ENCODE peak calls at places on chromosomes 4 and X, in four cellular contexts. B is mesendoderm, Q is heart left ventricle, S is Calu3. W is an unnamed sample.

GRCh38 chr4:157897971-157898370 is 274.9 kb downstream of the GASK1B start:
- DNase-seq in B (no peak), Q (no peak), S (no peak), W (no peak)

GRCh38 chrX:130084651-130085237 is 25.6 kb downstream of the ELF4 start:
- DNase-seq in B (no peak), Q (no peak), S (no peak), W (no peak)

GRCh38 chrX:72121381-72121780 is 10.3 kb downstream of the RTL5 start:
- DNase-seq in B (no peak), Q (peak; percentile 72), S (no peak), W (no peak)

GRCh38 chr4:40688446-40689095 is 58.9 kb upstream of the RBM47 start:
- DNase-seq in B (no peak), Q (no peak), S (no peak), W (no peak)

GRCh38 chr4:142563682-142564291 is 282.3 kb downstream of the INPP4B start:
- DNase-seq in B (peak; percentile 48), Q (no peak), S (peak; percentile 74), W (peak; percentile 34)

GRCh38 chr4:1565598-1566295 is 118.4 kb downstream of the FAM53A start:
- DNase-seq in B (no peak), Q (peak; percentile 55), S (no peak), W (no peak)

GRCh38 chr4:110009526-110009925 is 96.8 kb downstream of the EGF start:
- DNase-seq in B (no peak), Q (no peak), S (no peak), W (no peak)

GRCh38 chrX:30938295-30938694 is 49.2 kb upstream of the TAB3 start:
- DNase-seq in B (no peak), Q (no peak), S (no peak), W (no peak)

GRCh38 chrX:10666102-10666501 is 45.7 kb upstream of the MID1 start:
- DNase-seq in B (no peak), Q (no peak), S (no peak), W (no peak)

GRCh38 chr4:186149872-186150271 is 41.5 kb upstream of the CYP4V2 start:
- DNase-seq in B (peak; percentile 87), Q (peak; percentile 76), S (peak; percentile 89), W (peak; percentile 52)